ENCODE peak calls at places on chromosomes 5 and 9, in four cellular contexts. R is cardiac muscle cell, Q is AG04450, S is fibroblast of lung. E is an unnamed sample.

GRCh38 chr9:10366171-10366779 is 246.5 kb downstream of the PTPRD start:
- DNase-seq in S (peak; percentile 8), R (peak; percentile 40), Q (no peak), E (no peak)

GRCh38 chr5:97560176-97560993 is 377.3 kb upstream of the RIOK2 start:
- DNase-seq in S (no peak), R (no peak), Q (no peak), E (no peak)

GRCh38 chr9:36399980-36400331 is at the start of gene RNF38:
- DNase-seq in Q (no peak), R (no peak), S (no peak), E (no peak)

GRCh38 chr5:111197523-111197922 is 26.7 kb upstream of the CAMK4 start:
- DNase-seq in R (peak; percentile 43), S (peak; percentile 1), Q (no peak), E (no peak)

GRCh38 chr5:137061382-137061781 is 437.7 kb downstream of the SPOCK1 start:
- DNase-seq in R (no peak), S (no peak), Q (no peak), E (no peak)

GRCh38 chr9:36597412-36598178 is 24.9 kb downstream of the MELK start:
- DNase-seq in R (peak; percentile 78), Q (no peak), S (peak; percentile 63), E (peak; percentile 28)

GRCh38 chr5:156949424-156949823 is 13.6 kb downstream of the TIMD4 start:
- DNase-seq in Q (no peak), S (no peak), R (no peak), E (no peak)

GRCh38 chr9:135945969-135946368 is 15.2 kb downstream of the UBAC1 start:
- DNase-seq in R (no peak), Q (no peak), S (no peak), E (no peak)

GRCh38 chr9:75147638-75148037 is 59.3 kb downstream of the OSTF1 start:
- DNase-seq in S (peak; percentile 37), Q (no peak), R (peak; percentile 33), E (no peak)

GRCh38 chr5:98510111-98510510 is 263.4 kb upstream of the RGMB start:
- DNase-seq in R (peak; percentile 35), Q (no peak), S (peak; percentile 20), E (no peak)

GRCh38 chr5:80141147-80141671 is 106.1 kb downstream of the THBS4 start:
- DNase-seq in S (peak; percentile 15), Q (no peak), R (peak; percentile 81), E (peak; percentile 37)

GRCh38 chr9:136787690-136788400 is 3.3 kb upstream of the TMEM141 start:
- DNase-seq in R (peak; percentile 69), Q (no peak), S (peak; percentile 30), E (no peak)

GRCh38 chr5:142969624-142970439 is 199.7 kb downstream of the ARHGAP26 start:
- DNase-seq in Q (no peak), S (no peak), R (no peak), E (no peak)

GRCh38 chr9:86239053-86239770 is 20.2 kb downstream of the C9orf153 start:
- DNase-seq in R (peak; percentile 8), S (no peak), Q (no peak), E (peak; percentile 1)

GRCh38 chr5:170109059-170110031 is 3.6 kb downstream of the FOXI1 start:
- DNase-seq in R (no peak), Q (no peak), S (no peak), E (no peak)

GRCh38 chr9:134950404-134950760 is 32.7 kb upstream of the FCN1 start:
- DNase-seq in Q (no peak), S (no peak), R (no peak), E (no peak)

GRCh38 chr5:41707853-41708603 is 162.2 kb downstream of the OXCT1 start:
- DNase-seq in S (peak; percentile 41), R (peak; percentile 75), Q (peak; percentile 51), E (peak; percentile 44)

GRCh38 chr9:78397045-78397843 is 100.3 kb downstream of the PSAT1 start:
- DNase-seq in R (no peak), S (peak; percentile 6), Q (no peak), E (no peak)

GRCh38 chr5:148267972-148268371 is 622 bp upstream of the SPINK13 start:
- DNase-seq in R (peak; percentile 4), S (no peak), Q (no peak), E (no peak)

GRCh38 chr5:1125030-1125357 is 13.1 kb upstream of the SLC12A7 start:
- DNase-seq in R (peak; percentile 94), Q (no peak), S (peak; percentile 9), E (peak; percentile 18)

GRCh38 chr5:173329370-173330150 is 1.3 kb upstream of the STC2 start:
- DNase-seq in Q (no peak), S (no peak), R (no peak), E (no peak)

GRCh38 chr9:127218818-127219217 is 45.8 kb upstream of the GARNL3 start:
- DNase-seq in R (no peak), Q (no peak), S (no peak), E (no peak)

GRCh38 chr9:16180546-16180945 is 627.7 kb downstream of the CCDC171 start:
- DNase-seq in Q (no peak), R (peak; percentile 14), S (peak; percentile 79), E (no peak)

GRCh38 chr5:144469106-144469505 is 298.4 kb downstream of the KCTD16 start:
- DNase-seq in Q (no peak), S (peak; percentile 81), R (no peak), E (no peak)

GRCh38 chr9:36290996-36291395 is 32.7 kb upstream of the GNE start:
- DNase-seq in Q (no peak), R (no peak), S (no peak), E (no peak)

GRCh38 chr9:129481824-129482511 is 138.9 kb downstream of the C9orf50 start:
- DNase-seq in S (peak; percentile 56), Q (no peak), R (peak; percentile 62), E (no peak)

GRCh38 chr9:136386018-136386417 is 12.5 kb upstream of the CARD9 start:
- DNase-seq in S (peak; percentile 49), R (no peak), Q (no peak), E (no peak)

GRCh38 chr9:78245401-78245800 is 9.5 kb downstream of the CEP78 start:
- DNase-seq in R (no peak), Q (no peak), S (no peak), E (no peak)

GRCh38 chr5:139141841-139142240 is 56.3 kb downstream of the SIL1 start:
- DNase-seq in R (peak; percentile 88), S (peak; percentile 95), Q (peak; percentile 41), E (peak; percentile 48)

GRCh38 chr5:157994906-157995519 is 136.1 kb upstream of the CLINT1 start:
- DNase-seq in R (peak; percentile 81), S (peak; percentile 47), Q (peak; percentile 18), E (no peak)

GRCh38 chr9:37424204-37424685 is 1.7 kb downstream of the GRHPR start:
- DNase-seq in R (no peak), S (no peak), Q (no peak), E (no peak)

GRCh38 chr9:131773911-131774379 is 34.1 kb upstream of the RAPGEF1 start:
- DNase-seq in S (peak; percentile 53), Q (peak; percentile 32), R (peak; percentile 80), E (peak; percentile 7)

GRCh38 chr9:130138791-130139190 is 33.4 kb upstream of the NCS1 start:
- DNase-seq in S (peak; percentile 100), Q (peak; percentile 89), R (peak; percentile 98), E (peak; percentile 89)

GRCh38 chr5:140631831-140632365 is 1.1 kb downstream of the CD14 start:
- DNase-seq in R (no peak), S (no peak), Q (no peak), E (no peak)

GRCh38 chr5:136212252-136212721 is 19.3 kb upstream of the SMIM32 start:
- DNase-seq in R (peak; percentile 62), S (peak; percentile 30), Q (no peak), E (no peak)

GRCh38 chr9:79565245-79565644 is 6.5 kb upstream of the TLE4 start:
- DNase-seq in S (no peak), Q (no peak), R (no peak), E (no peak)

GRCh38 chr5:150255659-150256415 is 33.7 kb downstream of the CAMK2A start:
- DNase-seq in R (peak; percentile 43), S (peak; percentile 17), Q (no peak), E (no peak)
- H3K4me3 ChIP-seq in R (no peak overlapping the region), S (no peak overlapping the region), Q (no peak overlapping the region), E (no peak overlapping the region)

DNA sequence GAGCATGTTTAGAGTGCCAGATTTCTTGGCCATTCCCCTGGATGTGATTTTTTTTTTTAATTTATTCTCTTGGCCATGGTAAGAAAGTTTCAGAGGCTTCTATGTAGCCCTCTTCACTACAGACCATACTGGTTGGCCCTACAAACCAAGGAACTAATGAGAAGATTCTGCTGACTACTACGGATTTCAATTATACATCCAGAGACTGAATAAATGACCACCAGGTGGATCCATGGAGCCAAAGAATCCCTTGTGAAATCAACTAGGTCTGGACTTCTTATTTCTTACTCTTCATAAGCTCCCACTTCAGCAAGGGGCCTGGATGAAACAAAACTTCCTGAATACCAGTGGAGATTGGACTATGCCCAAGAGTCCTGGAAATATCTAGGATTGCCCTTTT is 27.6 kb downstream of the ZNF622 start:
- DNase-seq in S (no peak), Q (no peak), R (peak; percentile 9), E (no peak)
- TF ChIP-seq CTCF in S (no peak), Q (peak; percentile 35), R (peak; percentile 11), E (peak; percentile 26)

DNA sequence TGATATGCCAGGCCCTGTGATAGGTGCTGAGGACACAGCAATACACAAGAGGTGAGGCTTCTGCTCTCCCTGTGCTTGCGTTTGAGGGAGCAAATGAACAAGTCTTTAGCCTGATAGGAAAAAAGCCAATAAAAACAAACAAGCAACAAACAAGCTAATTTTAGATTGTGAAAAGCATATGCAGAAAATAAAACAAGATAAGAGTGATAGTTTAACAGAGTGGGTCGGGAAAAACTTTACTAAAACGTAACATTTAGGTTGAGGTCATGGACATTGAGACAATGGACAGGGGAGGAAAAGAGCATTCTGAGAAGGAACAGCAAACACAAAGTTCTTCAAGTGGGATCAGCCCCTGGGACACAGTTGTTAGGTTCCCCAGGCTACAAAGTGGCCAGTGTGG is 4.3 kb downstream of the SMIM3 start:
- DNase-seq in R (no peak), Q (no peak), S (peak; percentile 14), E (no peak)
- H3K4me3 ChIP-seq in R (no peak overlapping the region), Q (no peak overlapping the region), S (peak overlapping the region; percentile 89), E (no peak overlapping the region)

DNA sequence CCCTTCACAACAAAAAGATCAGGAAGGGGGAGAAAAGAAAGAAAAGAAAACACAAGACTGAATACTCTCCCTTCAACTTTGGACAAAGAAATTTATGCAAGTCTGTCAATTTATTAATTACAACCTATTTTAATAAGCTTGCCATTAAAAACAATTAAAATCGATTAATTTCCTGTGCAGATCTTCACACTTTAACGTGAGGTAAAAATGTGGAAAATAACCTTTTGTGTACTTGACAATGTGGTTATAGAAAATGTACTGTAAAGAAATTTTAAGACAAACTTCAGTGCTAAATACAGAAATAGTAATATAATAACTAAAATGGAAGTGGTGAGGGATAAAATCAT is 2.7 kb upstream of the MLLT3 start:
- DNase-seq in R (no peak), S (no peak), Q (no peak), E (no peak)
- TF ChIP-seq CTCF in R (no peak), S (no peak), Q (no peak), E (no peak)

E was measured in AG09309.